ENCODE peak calls at places on chromosomes 2 and 18, in four cellular contexts. One of them, this sample, is unnamed.

GRCh38 chr18:79635127-79635726 is 44.4 kb upstream of the CTDP1 start:
- DNase-seq in stomach: no peak
- DNase-seq in transverse colon: no peak
- DNase-seq in sigmoid colon: peak
- DNase-seq in this sample: no peak

GRCh38 chr2:101145406-101145805 is 5.8 kb downstream of the TBC1D8 start:
- DNase-seq in stomach: no peak
- DNase-seq in transverse colon: no peak
- DNase-seq in sigmoid colon: no peak
- DNase-seq in this sample: no peak

GRCh38 chr18:2882201-2882600 is 35.4 kb downstream of the EMILIN2 start:
- DNase-seq in stomach: no peak
- DNase-seq in transverse colon: no peak
- DNase-seq in sigmoid colon: no peak
- DNase-seq in this sample: no peak

GRCh38 chr2:145075454-145076062 is 555.6 kb upstream of the ZEB2 start:
- DNase-seq in stomach: no peak
- DNase-seq in transverse colon: no peak
- DNase-seq in sigmoid colon: no peak
- DNase-seq in this sample: no peak

GRCh38 chr2:160039166-160039903 is 23.1 kb downstream of the PLA2R1 start:
- DNase-seq in stomach: no peak
- DNase-seq in transverse colon: no peak
- DNase-seq in sigmoid colon: no peak
- DNase-seq in this sample: no peak

GRCh38 chr2:107001551-107001950 is 115.6 kb upstream of the ST6GAL2 start:
- DNase-seq in stomach: no peak
- DNase-seq in transverse colon: no peak
- DNase-seq in sigmoid colon: no peak
- DNase-seq in this sample: no peak

GRCh38 chr2:138504546-138505239 is 3.1 kb downstream of the SPOPL start:
- DNase-seq in stomach: no peak
- DNase-seq in transverse colon: no peak
- DNase-seq in sigmoid colon: no peak
- DNase-seq in this sample: no peak

GRCh38 chr2:54503192-54503591 is 47.1 kb downstream of the SPTBN1 start:
- DNase-seq in stomach: no peak
- DNase-seq in transverse colon: peak
- DNase-seq in sigmoid colon: no peak
- DNase-seq in this sample: no peak

GRCh38 chr18:42330296-42330695 is 375.3 kb downstream of the PIK3C3 start:
- DNase-seq in stomach: no peak
- DNase-seq in transverse colon: no peak
- DNase-seq in sigmoid colon: no peak
- DNase-seq in this sample: no peak

GRCh38 chr18:80033181-80034067 is 810 bp upstream of the RBFA start:
- DNase-seq in stomach: no peak
- DNase-seq in transverse colon: no peak
- DNase-seq in sigmoid colon: peak
- DNase-seq in this sample: peak

GRCh38 chr2:181780159-181781081 is 100.1 kb upstream of the NEUROD1 start:
- DNase-seq in stomach: no peak
- DNase-seq in transverse colon: peak
- DNase-seq in sigmoid colon: peak
- DNase-seq in this sample: no peak

GRCh38 chr18:39348757-39349156 is 1783.2 kb upstream of the CELF4 start:
- DNase-seq in stomach: no peak
- DNase-seq in transverse colon: no peak
- DNase-seq in sigmoid colon: no peak
- DNase-seq in this sample: no peak

GRCh38 chr2:33223851-33224250 is 252.6 kb upstream of the RASGRP3 start:
- DNase-seq in stomach: no peak
- DNase-seq in transverse colon: no peak
- DNase-seq in sigmoid colon: no peak
- DNase-seq in this sample: no peak

GRCh38 chr2:200509608-200510433 is at the start of gene KCTD18:
- DNase-seq in stomach: peak
- DNase-seq in transverse colon: peak
- DNase-seq in sigmoid colon: peak
- DNase-seq in this sample: peak

GRCh38 chr18:12053312-12053711 is 40.3 kb upstream of the ANKRD62 start:
- DNase-seq in stomach: no peak
- DNase-seq in transverse colon: no peak
- DNase-seq in sigmoid colon: no peak
- DNase-seq in this sample: no peak

GRCh38 chr2:119252186-119253113 is 28.8 kb downstream of the STEAP3 start:
- DNase-seq in stomach: no peak
- DNase-seq in transverse colon: no peak
- DNase-seq in sigmoid colon: no peak
- DNase-seq in this sample: no peak

GRCh38 chr2:180733330-180733729 is 247.1 kb upstream of the UBE2E3 start:
- DNase-seq in stomach: no peak
- DNase-seq in transverse colon: no peak
- DNase-seq in sigmoid colon: no peak
- DNase-seq in this sample: no peak

GRCh38 chr2:53490659-53491058 is 276.9 kb upstream of the CHAC2 start:
- DNase-seq in stomach: no peak
- DNase-seq in transverse colon: peak
- DNase-seq in sigmoid colon: peak
- DNase-seq in this sample: peak

GRCh38 chr18:76678248-76678647 is 144.1 kb upstream of the ZNF236 start:
- DNase-seq in stomach: no peak
- DNase-seq in transverse colon: no peak
- DNase-seq in sigmoid colon: no peak
- DNase-seq in this sample: no peak

GRCh38 chr2:86017901-86018896 is 87.5 kb downstream of the POLR1A start:
- DNase-seq in stomach: peak
- DNase-seq in transverse colon: peak
- DNase-seq in sigmoid colon: peak
- DNase-seq in this sample: no peak

GRCh38 chr2:221629478-221629877 is 57.4 kb upstream of the EPHA4 start:
- DNase-seq in stomach: no peak
- DNase-seq in transverse colon: no peak
- DNase-seq in sigmoid colon: no peak
- DNase-seq in this sample: no peak

GRCh38 chr2:25286025-25286400 is 55.7 kb downstream of the DNMT3A start:
- DNase-seq in stomach: no peak
- DNase-seq in transverse colon: peak
- DNase-seq in sigmoid colon: no peak
- DNase-seq in this sample: no peak

GRCh38 chr2:107808986-107809385 is 17.7 kb upstream of the RGPD4 start:
- DNase-seq in stomach: no peak
- DNase-seq in transverse colon: no peak
- DNase-seq in sigmoid colon: no peak
- DNase-seq in this sample: no peak

GRCh38 chr2:176129013-176129796 is at the start of gene HOXD8:
- DNase-seq in stomach: no peak
- DNase-seq in transverse colon: peak
- DNase-seq in sigmoid colon: peak
- DNase-seq in this sample: peak

GRCh38 chr2:38106420-38107182 is 30.6 kb upstream of the CYP1B1 start:
- DNase-seq in stomach: no peak
- DNase-seq in transverse colon: no peak
- DNase-seq in sigmoid colon: no peak
- DNase-seq in this sample: no peak

GRCh38 chr2:174176898-174177297 is 71.4 kb downstream of the OLA1 start:
- DNase-seq in stomach: no peak
- DNase-seq in transverse colon: no peak
- DNase-seq in sigmoid colon: no peak
- DNase-seq in this sample: no peak

GRCh38 chr2:25333981-25334380 is 7.7 kb downstream of the DNMT3A start:
- DNase-seq in stomach: no peak
- DNase-seq in transverse colon: no peak
- DNase-seq in sigmoid colon: no peak
- DNase-seq in this sample: no peak

GRCh38 chr2:239035361-239035814 is 187.5 kb downstream of the TWIST2 start:
- DNase-seq in stomach: peak
- DNase-seq in transverse colon: peak
- DNase-seq in sigmoid colon: peak
- DNase-seq in this sample: peak

GRCh38 chr18:22840606-22841144 is 92.5 kb upstream of the RBBP8 start:
- DNase-seq in stomach: no peak
- DNase-seq in transverse colon: no peak
- DNase-seq in sigmoid colon: no peak
- DNase-seq in this sample: no peak

GRCh38 chr18:64409511-64409910 is 260.6 kb upstream of the LINC00305 start:
- DNase-seq in stomach: no peak
- DNase-seq in transverse colon: no peak
- DNase-seq in sigmoid colon: no peak
- DNase-seq in this sample: no peak

GRCh38 chr2:235678712-235679111 is 184.9 kb downstream of the AGAP1 start:
- DNase-seq in stomach: no peak
- DNase-seq in transverse colon: no peak
- DNase-seq in sigmoid colon: peak
- DNase-seq in this sample: no peak

GRCh38 chr2:232871835-232872736 is 2.0 kb downstream of the SNORC start:
- DNase-seq in stomach: no peak
- DNase-seq in transverse colon: no peak
- DNase-seq in sigmoid colon: peak
- DNase-seq in this sample: peak

GRCh38 chr18:49609416-49610284 is 47.8 kb downstream of the LIPG start:
- DNase-seq in stomach: no peak
- DNase-seq in transverse colon: no peak
- DNase-seq in sigmoid colon: no peak
- DNase-seq in this sample: no peak

GRCh38 chr2:134736167-134736885 is 17.5 kb upstream of the TMEM163 start:
- DNase-seq in stomach: no peak
- DNase-seq in transverse colon: no peak
- DNase-seq in sigmoid colon: no peak
- DNase-seq in this sample: no peak

GRCh38 chr2:170711196-170711773 is 3.9 kb upstream of the SP5 start:
- DNase-seq in stomach: no peak
- DNase-seq in transverse colon: no peak
- DNase-seq in sigmoid colon: no peak
- DNase-seq in this sample: no peak

GRCh38 chr2:170711774-170712652 is 3.1 kb upstream of the SP5 start:
- DNase-seq in stomach: peak
- DNase-seq in transverse colon: no peak
- DNase-seq in sigmoid colon: no peak
- DNase-seq in this sample: no peak

GRCh38 chr2:170703776-170704476 is 11.2 kb upstream of the SP5 start:
- DNase-seq in stomach: no peak
- DNase-seq in transverse colon: no peak
- DNase-seq in sigmoid colon: no peak
- DNase-seq in this sample: no peak

GRCh38 chr2:170710609-170710979 is 4.5 kb upstream of the SP5 start:
- DNase-seq in stomach: no peak
- DNase-seq in transverse colon: no peak
- DNase-seq in sigmoid colon: no peak
- DNase-seq in this sample: no peak

DNA sequence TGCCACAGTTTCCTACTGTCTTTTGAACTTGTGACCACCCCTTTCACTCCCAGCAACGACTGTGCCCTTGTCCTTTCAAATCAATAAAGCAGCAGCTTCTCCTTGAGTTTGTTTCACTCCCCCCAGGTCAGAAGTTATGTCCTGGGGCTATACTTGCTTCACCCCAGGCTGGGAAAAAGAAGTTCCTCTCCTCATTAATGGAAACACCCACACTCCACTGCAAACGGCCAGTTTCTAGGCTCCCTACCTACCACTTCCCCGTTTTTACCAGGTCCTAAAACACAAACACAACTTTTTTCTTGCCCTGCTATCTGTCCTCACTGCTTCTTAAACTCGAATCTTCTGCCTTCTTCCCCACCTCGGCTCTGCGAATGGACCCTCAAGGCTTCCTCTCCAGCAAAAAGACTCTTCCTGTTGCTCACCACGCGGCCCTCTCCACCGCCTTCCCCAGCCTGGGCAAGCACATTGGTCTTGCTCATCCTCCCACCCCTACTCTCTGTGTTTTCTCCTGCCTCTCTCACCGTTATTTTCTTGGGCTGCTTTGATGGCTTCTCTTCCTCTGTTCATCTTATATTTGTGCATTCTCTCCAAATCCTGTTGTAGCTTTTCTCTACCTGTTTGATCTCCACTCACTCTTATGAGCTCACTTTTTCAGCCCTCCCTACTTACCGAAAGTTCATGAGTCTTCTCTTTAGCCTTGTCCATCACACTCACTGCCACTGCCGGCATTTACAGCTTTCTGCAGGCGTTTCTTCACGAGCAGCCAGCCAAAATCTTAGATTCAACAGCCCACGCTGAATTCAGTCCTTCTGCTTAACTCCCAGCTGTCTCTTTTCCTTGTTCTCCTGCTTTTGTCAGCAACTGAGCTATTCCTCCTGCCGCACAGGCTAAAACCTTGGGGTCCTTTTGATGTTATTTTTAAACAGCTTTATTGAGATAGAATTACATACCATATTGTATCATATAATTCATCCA is 7.0 kb upstream of the SP5 start:
- DNase-seq in stomach: no peak
- DNase-seq in transverse colon: no peak
- DNase-seq in sigmoid colon: no peak
- DNase-seq in this sample: no peak
- H3K27ac ChIP-seq in stomach: no peak
- H3K27ac ChIP-seq in transverse colon: no peak
- H3K27ac ChIP-seq in sigmoid colon: no peak
- H3K27ac ChIP-seq in this sample: no peak

DNA sequence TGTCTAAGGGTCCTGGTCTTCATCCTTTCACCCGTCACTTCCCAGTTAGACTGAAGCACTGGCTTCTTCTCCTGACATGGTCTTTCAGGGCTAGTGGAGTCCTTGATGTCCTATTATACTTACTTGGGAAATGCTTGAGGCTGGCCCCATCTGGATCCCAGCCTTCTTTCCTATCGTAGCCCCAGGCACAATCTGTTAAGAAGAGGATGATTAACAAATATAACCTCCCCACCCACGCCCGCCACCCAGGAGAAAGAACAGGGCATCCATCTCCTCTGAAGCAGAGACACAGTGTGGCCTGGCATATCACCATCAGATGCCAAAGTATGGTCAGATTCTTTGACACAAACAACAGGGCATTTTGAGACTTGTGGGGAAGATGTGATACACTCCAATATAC is 530.1 kb downstream of the SOX11 start:
- DNase-seq in stomach: no peak
- DNase-seq in transverse colon: no peak
- DNase-seq in sigmoid colon: no peak
- DNase-seq in this sample: no peak
- TF ChIP-seq EP300 in stomach: no peak
- TF ChIP-seq EP300 in transverse colon: no peak
- TF ChIP-seq EP300 in sigmoid colon: no peak
- TF ChIP-seq EP300 in this sample: no peak

DNA sequence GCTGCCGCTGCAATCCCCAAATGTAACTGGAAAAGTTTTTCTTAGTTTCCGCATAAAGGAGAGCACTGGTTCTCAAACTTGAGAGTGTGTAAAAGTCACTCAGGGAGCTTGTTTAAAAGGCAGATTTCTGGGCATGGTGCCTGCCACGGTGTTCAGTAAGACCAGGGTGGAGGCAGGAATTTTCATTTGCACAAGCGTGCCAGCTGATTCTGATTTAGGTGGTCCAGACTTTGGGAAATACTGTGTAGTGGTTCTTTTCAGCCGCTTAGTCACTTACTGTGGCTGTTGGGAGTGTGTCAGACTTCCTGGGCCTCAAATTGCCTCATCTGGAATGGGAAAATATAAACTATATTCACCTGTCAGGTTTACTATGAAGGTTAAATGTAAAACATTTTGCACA is 788 bp downstream of the ARMC9 start:
- DNase-seq in stomach: no peak
- DNase-seq in transverse colon: no peak
- DNase-seq in sigmoid colon: peak
- DNase-seq in this sample: no peak
- H3K27ac ChIP-seq in stomach: peak
- H3K27ac ChIP-seq in transverse colon: peak
- H3K27ac ChIP-seq in sigmoid colon: peak
- H3K27ac ChIP-seq in this sample: no peak

GRCh38 chr2:189248116-189248515 is 68.6 kb upstream of the COL5A2 start:
- DNase-seq in stomach: no peak
- DNase-seq in transverse colon: no peak
- DNase-seq in sigmoid colon: no peak
- DNase-seq in this sample: no peak
- TF ChIP-seq EP300 in stomach: no peak
- TF ChIP-seq EP300 in transverse colon: no peak
- TF ChIP-seq EP300 in sigmoid colon: no peak
- TF ChIP-seq EP300 in this sample: no peak

This sample was measured in tibial nerve.